ENCODE peak calls at places on chromosome 22, in ten cellular contexts. F, P, J, H, Q, V, L, K, A and C are unnamed samples.

GRCh38 chr22:20436309-20437252 is 1.0 kb downstream of the SCARF2 start:
- DNase-seq in J (peak; percentile 13), L (no peak), F (no peak), H (no peak), K (no peak), A (no peak), P (peak; percentile 86), Q (no peak), V (no peak), C (peak; percentile 57)

GRCh38 chr22:50186789-50187523 is 1.2 kb downstream of the TRABD start:
- DNase-seq in Q (no peak), P (peak; percentile 44), L (no peak), K (no peak), H (no peak), A (no peak), V (no peak), F (no peak), J (no peak), C (peak; percentile 36)

GRCh38 chr22:34301569-34301968 is 381.3 kb upstream of the LARGE1 start:
- DNase-seq in L (no peak), F (no peak), J (no peak), P (no peak), A (no peak), K (no peak), V (no peak), H (no peak), Q (no peak), C (no peak)

GRCh38 chr22:41364233-41364632 is 17.5 kb upstream of the TEF start:
- DNase-seq in H (no peak), V (no peak), J (no peak), P (no peak), A (no peak), F (no peak), L (no peak), K (no peak), Q (no peak), C (no peak)

GRCh38 chr22:20037419-20037818 is 16.5 kb downstream of the TANGO2 start:
- DNase-seq in H (no peak), F (no peak), L (no peak), J (no peak), P (no peak), A (no peak), V (no peak), K (peak; percentile 36), Q (no peak), C (no peak)

GRCh38 chr22:35684270-35684700 is 33.4 kb upstream of the APOL5 start:
- DNase-seq in L (no peak), P (peak; percentile 53), A (no peak), J (peak; percentile 12), F (no peak), V (no peak), Q (peak; percentile 60), H (no peak), K (no peak), C (peak; percentile 63)

GRCh38 chr22:48742191-48742555 is 1085.5 kb downstream of the BRD1 start:
- DNase-seq in Q (no peak), V (no peak), F (no peak), K (no peak), P (no peak), A (peak; percentile 34), H (no peak), L (no peak), J (no peak), C (no peak)

GRCh38 chr22:22128440-22128839 is 116.1 kb upstream of the VPREB1 start:
- DNase-seq in Q (no peak), H (no peak), J (no peak), F (no peak), V (no peak), P (no peak), L (no peak), K (no peak), A (no peak), C (no peak)

GRCh38 chr22:44260216-44261035 is 52.3 kb downstream of the SHISAL1 start:
- DNase-seq in J (no peak), V (no peak), Q (no peak), K (no peak), P (no peak), A (peak; percentile 51), F (no peak), H (no peak), L (no peak), C (no peak)

GRCh38 chr22:43529461-43529860 is 117.6 kb downstream of the MPPED1 start:
- DNase-seq in L (no peak), K (no peak), P (no peak), F (no peak), H (no peak), A (no peak), J (no peak), Q (no peak), V (no peak), C (no peak)

GRCh38 chr22:49930128-49930527 is 11.7 kb downstream of the CRELD2 start:
- DNase-seq in Q (no peak), L (no peak), K (no peak), V (no peak), J (no peak), P (no peak), H (no peak), A (no peak), F (no peak), C (no peak)

GRCh38 chr22:39237276-39238123 is 7.3 kb downstream of the PDGFB start:
- DNase-seq in K (no peak), V (peak; percentile 26), L (no peak), Q (no peak), J (no peak), A (no peak), H (peak; percentile 45), P (no peak), F (no peak), C (no peak)